ENCODE peak calls at places on chromosome 12, in ten cellular contexts. O is hepatocyte; Z is body of pancreas; P is sigmoid colon; W is CD8-positive, alpha-beta T cell; Q is foreskin fibroblast; L is epithelial cell of proximal tubule; I is fibroblast of the aortic adventitia; N is upper lobe of right lung; Y is gastrocnemius medialis. J is an unnamed sample.

GRCh38 chr12:96240656-96241055 is 46.5 kb downstream of the ELK3 start:
- DNase-seq in O (no peak), Z (no peak), P (peak), W (no peak), Q (no peak), L (no peak), I (no peak), N (no peak), Y (no peak), J (peak)

GRCh38 chr12:77099799-77100198 is 34.4 kb upstream of the E2F7 start:
- DNase-seq in O (no peak), Z (no peak), P (no peak), W (no peak), Q (no peak), L (no peak), I (peak), N (no peak), Y (no peak), J (no peak)

GRCh38 chr12:105947906-105948305 is 190.8 kb downstream of the NUAK1 start:
- DNase-seq in O (no peak), Z (no peak), P (no peak), W (no peak), Q (no peak), L (no peak), I (no peak), N (no peak), Y (no peak), J (peak)

GRCh38 chr12:56628671-56629458 is 1.3 kb downstream of the BAZ2A start:
- DNase-seq in O (peak), Z (peak), P (peak), W (peak), Q (peak), L (no peak), I (peak), N (peak), Y (peak), J (peak)

GRCh38 chr12:129550353-129550752 is 353.5 kb downstream of the TMEM132D start:
- DNase-seq in O (no peak), Z (peak), P (no peak), W (no peak), Q (no peak), L (no peak), I (no peak), N (peak), Y (no peak), J (no peak)

GRCh38 chr12:130673036-130673705 is 42.9 kb downstream of the RIMBP2 start:
- DNase-seq in O (no peak), Z (no peak), P (no peak), W (no peak), Q (no peak), L (no peak), I (no peak), N (no peak), Y (no peak), J (no peak)

GRCh38 chr12:79331870-79332269 is 358.9 kb downstream of the PAWR start:
- DNase-seq in O (no peak), Z (no peak), P (no peak), W (no peak), Q (no peak), L (no peak), I (peak), N (no peak), Y (no peak), J (peak)

GRCh38 chr12:104565606-104566243 is 109.0 kb downstream of the CHST11 start:
- DNase-seq in O (no peak), Z (no peak), P (peak), W (no peak), Q (peak), L (no peak), I (peak), N (no peak), Y (no peak), J (peak)

GRCh38 chr12:47121146-47121545 is 41.4 kb upstream of the AMIGO2 start:
- DNase-seq in O (no peak), Z (no peak), P (no peak), W (no peak), Q (no peak), L (no peak), I (no peak), N (no peak), Y (no peak), J (peak)

GRCh38 chr12:98188649-98189048 is 326.7 kb upstream of the TMPO start:
- DNase-seq in O (peak), Z (no peak), P (no peak), W (no peak), Q (no peak), L (no peak), I (no peak), N (no peak), Y (no peak), J (peak)

GRCh38 chr12:1935700-1936378 is 17.4 kb upstream of the CACNA2D4 start:
- DNase-seq in O (no peak), Z (peak), P (peak), W (no peak), Q (no peak), L (no peak), I (no peak), N (peak), Y (no peak), J (no peak)

GRCh38 chr12:54046809-54047159 is 6.9 kb upstream of the HOXC4 start:
- DNase-seq in O (no peak), Z (no peak), P (no peak), W (no peak), Q (no peak), L (no peak), I (no peak), N (no peak), Y (no peak), J (no peak)

GRCh38 chr12:104079024-104079423 is 14.7 kb downstream of the HCFC2 start:
- DNase-seq in O (no peak), Z (no peak), P (no peak), W (no peak), Q (no peak), L (no peak), I (no peak), N (no peak), Y (no peak), J (no peak)

GRCh38 chr12:120220838-120221575 is 20.1 kb upstream of the RPLP0 start:
- DNase-seq in O (no peak), Z (no peak), P (peak), W (no peak), Q (no peak), L (no peak), I (no peak), N (no peak), Y (no peak), J (no peak)

GRCh38 chr12:80472912-80473500 is 29.0 kb downstream of the PTPRQ start:
- DNase-seq in O (peak), Z (no peak), P (no peak), W (no peak), Q (peak), L (peak), I (peak), N (no peak), Y (no peak), J (peak)

GRCh38 chr12:2049604-2050540 is 2.9 kb upstream of the CACNA1C start:
- DNase-seq in O (peak), Z (no peak), P (no peak), W (no peak), Q (no peak), L (no peak), I (peak), N (no peak), Y (no peak), J (no peak)

GRCh38 chr12:11697670-11698387 is 48.4 kb downstream of the ETV6 start:
- DNase-seq in O (no peak), Z (no peak), P (no peak), W (no peak), Q (no peak), L (no peak), I (peak), N (no peak), Y (no peak), J (peak)

GRCh38 chr12:90090929-90091651 is 382.5 kb upstream of the ATP2B1 start:
- DNase-seq in O (peak), Z (no peak), P (no peak), W (no peak), Q (peak), L (peak), I (peak), N (no peak), Y (peak), J (peak)

GRCh38 chr12:41635731-41636130 is 447.6 kb downstream of the PDZRN4 start:
- DNase-seq in O (no peak), Z (no peak), P (no peak), W (no peak), Q (no peak), L (no peak), I (no peak), N (no peak), Y (no peak), J (no peak)

GRCh38 chr12:46771268-46771837 is 54.4 kb downstream of the SLC38A4 start:
- DNase-seq in O (no peak), Z (no peak), P (no peak), W (no peak), Q (peak), L (peak), I (peak), N (no peak), Y (no peak), J (peak)

GRCh38 chr12:56420411-56420810 is 28.8 kb downstream of the TIMELESS start:
- DNase-seq in O (no peak), Z (no peak), P (no peak), W (no peak), Q (no peak), L (no peak), I (no peak), N (no peak), Y (no peak), J (no peak)

GRCh38 chr12:25184132-25184531 is 10.8 kb downstream of the DNAI7 start:
- DNase-seq in O (no peak), Z (no peak), P (no peak), W (no peak), Q (no peak), L (no peak), I (no peak), N (no peak), Y (no peak), J (no peak)

GRCh38 chr12:22529281-22530060 is 14.9 kb downstream of the C2CD5 start:
- DNase-seq in O (peak), Z (no peak), P (no peak), W (no peak), Q (peak), L (no peak), I (peak), N (no peak), Y (no peak), J (peak)

GRCh38 chr12:51025748-51026654 is at the start of gene SLC11A2:
- DNase-seq in O (peak), Z (peak), P (peak), W (peak), Q (peak), L (no peak), I (peak), N (peak), Y (peak), J (peak)
- TF ChIP-seq CTCF in O (peak), Z (no peak), P (peak), W (no peak), Q (no peak), L (no peak), I (peak), N (peak), Y (no peak), J (peak)

DNA sequence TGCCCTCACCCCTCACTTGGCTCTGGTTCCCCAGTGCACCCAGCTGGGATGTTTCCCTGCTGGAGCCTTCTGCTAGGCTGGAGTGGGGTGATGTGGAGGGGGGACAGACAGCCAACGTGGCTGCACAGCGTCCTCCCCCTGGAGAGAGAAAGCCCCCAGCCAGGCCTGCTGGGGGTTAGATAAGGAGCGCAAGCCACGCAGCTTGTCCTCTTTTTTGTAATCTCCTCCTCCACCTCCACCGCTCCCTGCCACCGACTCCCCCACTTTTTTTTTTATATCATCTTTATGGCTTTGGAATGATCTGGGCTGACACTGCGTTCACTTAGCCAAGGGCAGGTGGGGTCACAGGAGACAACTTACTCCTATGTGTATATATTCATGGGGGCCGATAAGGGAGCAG is 169.8 kb upstream of the LHX5 start:
- DNase-seq in O (no peak), Z (no peak), P (no peak), W (no peak), Q (no peak), L (no peak), I (no peak), N (no peak), Y (no peak), J (no peak)
- H3K4me3 ChIP-seq in O (no peak), Z (no peak), P (no peak), W (no peak), Q (no peak), L (no peak), I (no peak), N (no peak), Y (no peak), J (no peak)

DNA sequence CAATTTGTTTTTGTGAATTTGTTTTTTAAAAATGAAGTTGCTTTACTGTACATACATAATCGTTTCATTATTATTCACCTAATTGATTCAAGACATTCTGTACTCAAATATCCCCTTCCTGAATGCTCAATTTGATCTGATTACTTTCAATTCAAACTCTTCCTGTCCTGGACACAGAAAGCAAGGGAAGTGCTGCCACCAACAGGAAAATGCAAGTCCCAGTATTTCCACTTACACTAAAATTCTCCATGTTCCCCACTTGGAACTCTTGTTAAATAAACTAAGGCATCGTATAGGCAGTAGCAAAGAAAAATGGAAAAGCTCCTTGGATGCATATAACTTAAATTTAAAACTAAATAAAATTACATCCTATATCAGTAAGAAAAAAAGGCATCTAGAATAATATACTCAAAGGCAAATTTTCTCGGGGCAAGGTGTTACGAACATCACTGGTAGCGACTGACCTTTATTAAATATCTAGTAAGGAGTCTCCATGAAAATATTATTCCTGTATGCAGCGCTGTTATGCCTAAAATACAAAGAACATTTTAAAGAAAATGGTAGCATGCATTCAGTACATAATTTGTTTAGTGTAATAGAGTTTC is 72.0 kb upstream of the DBX2 start:
- DNase-seq in O (peak), Z (no peak), P (no peak), W (no peak), Q (peak), L (peak), I (peak), N (no peak), Y (no peak), J (peak)
- TF ChIP-seq CTCF in O (peak), Z (no peak), P (no peak), W (no peak), Q (peak), L (peak), I (peak), N (peak), Y (no peak), J (peak)

GRCh38 chr12:9729082-9729481 is 3.8 kb downstream of the CLECL1 start:
- DNase-seq in O (no peak), Z (no peak), P (no peak), W (no peak), Q (no peak), L (no peak), I (no peak), N (no peak), Y (no peak), J (no peak)
- H3K4me3 ChIP-seq in O (no peak), Z (no peak), P (no peak), W (no peak), Q (no peak), L (no peak), I (no peak), N (no peak), Y (no peak), J (no peak)

DNA sequence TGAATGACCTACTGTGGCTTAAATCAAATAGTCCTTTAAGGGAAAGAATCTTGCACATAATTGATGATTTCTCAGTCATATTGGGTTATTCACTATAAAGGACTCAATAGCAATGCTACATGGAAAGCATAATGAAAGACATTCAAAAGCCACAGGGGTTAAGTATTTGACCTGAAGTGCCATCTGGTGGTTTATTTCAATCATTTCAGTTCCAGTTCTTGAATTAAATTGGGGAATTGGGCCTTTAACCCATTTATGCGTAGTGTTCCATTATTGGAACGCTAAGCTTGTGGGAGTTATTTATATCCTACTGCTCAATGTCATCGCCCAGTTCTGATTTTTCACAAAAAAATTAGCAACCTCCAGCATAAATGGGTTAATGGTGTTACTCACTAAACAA is 41.3 kb upstream of the C12orf71 start:
- DNase-seq in O (no peak), Z (no peak), P (no peak), W (no peak), Q (no peak), L (no peak), I (peak), N (no peak), Y (no peak), J (no peak)
- TF ChIP-seq CTCF in O (peak), Z (peak), P (no peak), W (no peak), Q (no peak), L (peak), I (no peak), N (peak), Y (no peak), J (no peak)

DNA sequence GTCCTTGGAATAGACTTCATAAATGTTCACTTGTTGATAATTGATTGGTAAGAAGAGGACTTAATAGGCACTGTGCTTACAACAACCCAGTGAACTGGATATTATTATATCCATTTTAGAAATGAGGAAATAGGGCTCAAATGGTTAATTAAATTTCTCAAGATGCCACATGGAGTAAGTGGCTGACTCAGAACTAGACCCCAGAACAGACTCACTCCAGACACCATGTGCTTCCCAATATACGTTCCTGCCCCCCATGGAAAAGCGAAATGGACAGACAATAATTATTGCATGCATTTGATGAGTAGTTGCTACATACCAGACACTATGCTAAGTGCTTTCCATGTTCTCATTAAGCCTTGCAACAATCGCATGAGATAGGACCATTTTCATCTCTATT is 895 bp upstream of the ANKS1B start:
- DNase-seq in O (no peak), Z (no peak), P (no peak), W (no peak), Q (no peak), L (no peak), I (no peak), N (no peak), Y (no peak), J (no peak)
- H3K4me3 ChIP-seq in O (peak), Z (no peak), P (peak), W (no peak), Q (no peak), L (peak), I (peak), N (peak), Y (no peak), J (no peak)

GRCh38 chr12:62832027-62832426 is 102.9 kb downstream of the PPM1H start:
- DNase-seq in O (no peak), Z (no peak), P (no peak), W (no peak), Q (no peak), L (no peak), I (no peak), N (no peak), Y (no peak), J (no peak)

GRCh38 chr12:62827855-62828254 is 107.1 kb downstream of the PPM1H start:
- DNase-seq in O (no peak), Z (no peak), P (no peak), W (no peak), Q (no peak), L (no peak), I (no peak), N (no peak), Y (no peak), J (no peak)

GRCh38 chr12:62832528-62832927 is 102.4 kb downstream of the PPM1H start:
- DNase-seq in O (peak), Z (no peak), P (no peak), W (no peak), Q (no peak), L (no peak), I (no peak), N (no peak), Y (no peak), J (no peak)

GRCh38 chr12:62827042-62827441 is 107.9 kb downstream of the PPM1H start:
- DNase-seq in O (no peak), Z (no peak), P (no peak), W (no peak), Q (no peak), L (no peak), I (no peak), N (no peak), Y (no peak), J (no peak)
- TF ChIP-seq CTCF in O (no peak), Z (no peak), P (no peak), W (no peak), Q (no peak), L (peak), I (peak), N (no peak), Y (no peak), J (peak)

GRCh38 chr12:128267246-128267622 is 264 bp downstream of the TMEM132C start:
- DNase-seq in O (peak), Z (no peak), P (no peak), W (no peak), Q (no peak), L (no peak), I (no peak), N (no peak), Y (no peak), J (no peak)
- H3K4me3 ChIP-seq in O (peak), Z (no peak), P (peak), W (no peak), Q (no peak), L (no peak), I (no peak), N (peak), Y (peak), J (peak)

GRCh38 chr12:65278576-65279386 is at the start of gene MSRB3:
- DNase-seq in O (peak), Z (peak), P (peak), W (no peak), Q (peak), L (no peak), I (peak), N (peak), Y (peak), J (peak)
- TF ChIP-seq CTCF in O (peak), Z (no peak), P (no peak), W (no peak), Q (no peak), L (no peak), I (peak), N (peak), Y (no peak), J (peak)